ENCODE peak calls at places on chromosomes 16 and 17, in six cellular contexts. One of them, this sample, is unnamed.

GRCh38 chr17:80260791-80261158 is at the start of gene RNF213:
- DNase-seq in Peyer's patch: peak
- DNase-seq in left lung: peak
- DNase-seq in foreskin fibroblast: peak
- DNase-seq in sigmoid colon: no peak
- DNase-seq in mammary epithelial cell: no peak
- DNase-seq in this sample: peak

GRCh38 chr17:61680921-61681320 is 89.9 kb upstream of the NACA2 start:
- DNase-seq in Peyer's patch: no peak
- DNase-seq in left lung: no peak
- DNase-seq in foreskin fibroblast: no peak
- DNase-seq in sigmoid colon: no peak
- DNase-seq in mammary epithelial cell: no peak
- DNase-seq in this sample: no peak

GRCh38 chr16:29810699-29811169 is 1.3 kb upstream of the PRRT2 start:
- DNase-seq in Peyer's patch: no peak
- DNase-seq in left lung: no peak
- DNase-seq in foreskin fibroblast: no peak
- DNase-seq in sigmoid colon: no peak
- DNase-seq in mammary epithelial cell: no peak
- DNase-seq in this sample: no peak

GRCh38 chr16:49486350-49486749 is 112.7 kb downstream of the C16orf78 start:
- DNase-seq in Peyer's patch: no peak
- DNase-seq in left lung: peak
- DNase-seq in foreskin fibroblast: no peak
- DNase-seq in sigmoid colon: peak
- DNase-seq in mammary epithelial cell: no peak
- DNase-seq in this sample: no peak

GRCh38 chr17:65039349-65039988 is 17.1 kb downstream of the GNA13 start:
- DNase-seq in Peyer's patch: no peak
- DNase-seq in left lung: no peak
- DNase-seq in foreskin fibroblast: no peak
- DNase-seq in sigmoid colon: no peak
- DNase-seq in mammary epithelial cell: peak
- DNase-seq in this sample: peak

GRCh38 chr17:13256545-13256944 is 238.7 kb upstream of the ELAC2 start:
- DNase-seq in Peyer's patch: no peak
- DNase-seq in left lung: no peak
- DNase-seq in foreskin fibroblast: no peak
- DNase-seq in sigmoid colon: no peak
- DNase-seq in mammary epithelial cell: no peak
- DNase-seq in this sample: no peak

GRCh38 chr17:31386542-31387075 is 4.9 kb upstream of the RAB11FIP4 start:
- DNase-seq in Peyer's patch: no peak
- DNase-seq in left lung: no peak
- DNase-seq in foreskin fibroblast: peak
- DNase-seq in sigmoid colon: no peak
- DNase-seq in mammary epithelial cell: no peak
- DNase-seq in this sample: no peak

GRCh38 chr17:45127583-45128300 is 4.6 kb downstream of the PLCD3 start:
- DNase-seq in Peyer's patch: peak
- DNase-seq in left lung: no peak
- DNase-seq in foreskin fibroblast: peak
- DNase-seq in sigmoid colon: peak
- DNase-seq in mammary epithelial cell: peak
- DNase-seq in this sample: no peak

GRCh38 chr17:39737331-39737760 is 392 bp upstream of the GRB7 start:
- DNase-seq in Peyer's patch: no peak
- DNase-seq in left lung: no peak
- DNase-seq in foreskin fibroblast: no peak
- DNase-seq in sigmoid colon: no peak
- DNase-seq in mammary epithelial cell: no peak
- DNase-seq in this sample: no peak

GRCh38 chr17:78658281-78658785 is 81.1 kb upstream of the DNAH17 start:
- DNase-seq in Peyer's patch: peak
- DNase-seq in left lung: no peak
- DNase-seq in foreskin fibroblast: peak
- DNase-seq in sigmoid colon: peak
- DNase-seq in mammary epithelial cell: no peak
- DNase-seq in this sample: no peak

GRCh38 chr17:50950002-50950877 is 84.1 kb upstream of the TOB1 start:
- DNase-seq in Peyer's patch: peak
- DNase-seq in left lung: peak
- DNase-seq in foreskin fibroblast: peak
- DNase-seq in sigmoid colon: peak
- DNase-seq in mammary epithelial cell: peak
- DNase-seq in this sample: peak

GRCh38 chr16:69917739-69918138 is 33.4 kb upstream of the CLEC18A start:
- DNase-seq in Peyer's patch: no peak
- DNase-seq in left lung: peak
- DNase-seq in foreskin fibroblast: peak
- DNase-seq in sigmoid colon: peak
- DNase-seq in mammary epithelial cell: peak
- DNase-seq in this sample: no peak

GRCh38 chr16:73010150-73010676 is 37.7 kb downstream of the ZFHX3 start:
- DNase-seq in Peyer's patch: no peak
- DNase-seq in left lung: peak
- DNase-seq in foreskin fibroblast: no peak
- DNase-seq in sigmoid colon: peak
- DNase-seq in mammary epithelial cell: no peak
- DNase-seq in this sample: no peak

GRCh38 chr17:81414751-81415516 is 19.7 kb downstream of the BAHCC1 start:
- DNase-seq in Peyer's patch: no peak
- DNase-seq in left lung: no peak
- DNase-seq in foreskin fibroblast: no peak
- DNase-seq in sigmoid colon: no peak
- DNase-seq in mammary epithelial cell: no peak
- DNase-seq in this sample: no peak

GRCh38 chr17:8820311-8821010 is 21.3 kb upstream of the MFSD6L start:
- DNase-seq in Peyer's patch: no peak
- DNase-seq in left lung: no peak
- DNase-seq in foreskin fibroblast: no peak
- DNase-seq in sigmoid colon: no peak
- DNase-seq in mammary epithelial cell: no peak
- DNase-seq in this sample: no peak

GRCh38 chr17:66441012-66441703 is 138.7 kb downstream of the PRKCA start:
- DNase-seq in Peyer's patch: no peak
- DNase-seq in left lung: no peak
- DNase-seq in foreskin fibroblast: no peak
- DNase-seq in sigmoid colon: no peak
- DNase-seq in mammary epithelial cell: peak
- DNase-seq in this sample: no peak

GRCh38 chr17:45336390-45337182 is 19.8 kb upstream of the MAP3K14 start:
- DNase-seq in Peyer's patch: no peak
- DNase-seq in left lung: no peak
- DNase-seq in foreskin fibroblast: no peak
- DNase-seq in sigmoid colon: peak
- DNase-seq in mammary epithelial cell: no peak
- DNase-seq in this sample: no peak

GRCh38 chr16:66949472-66949871 is 11.6 kb upstream of the CES3 start:
- DNase-seq in Peyer's patch: no peak
- DNase-seq in left lung: no peak
- DNase-seq in foreskin fibroblast: no peak
- DNase-seq in sigmoid colon: no peak
- DNase-seq in mammary epithelial cell: no peak
- DNase-seq in this sample: no peak

GRCh38 chr16:81313731-81314602 is 795 bp upstream of the GAN start:
- DNase-seq in Peyer's patch: no peak
- DNase-seq in left lung: no peak
- DNase-seq in foreskin fibroblast: peak
- DNase-seq in sigmoid colon: no peak
- DNase-seq in mammary epithelial cell: no peak
- DNase-seq in this sample: no peak

GRCh38 chr17:46964315-46965265 is 14.5 kb downstream of the RPRML start:
- DNase-seq in Peyer's patch: no peak
- DNase-seq in left lung: no peak
- DNase-seq in foreskin fibroblast: peak
- DNase-seq in sigmoid colon: peak
- DNase-seq in mammary epithelial cell: no peak
- DNase-seq in this sample: no peak

GRCh38 chr17:34370997-34371395 is 8.0 kb upstream of the CCL1 start:
- DNase-seq in Peyer's patch: no peak
- DNase-seq in left lung: no peak
- DNase-seq in foreskin fibroblast: peak
- DNase-seq in sigmoid colon: no peak
- DNase-seq in mammary epithelial cell: peak
- DNase-seq in this sample: no peak

GRCh38 chr17:41695954-41696720 is 7.5 kb downstream of the EIF1 start:
- DNase-seq in Peyer's patch: no peak
- DNase-seq in left lung: peak
- DNase-seq in foreskin fibroblast: peak
- DNase-seq in sigmoid colon: peak
- DNase-seq in mammary epithelial cell: peak
- DNase-seq in this sample: peak

GRCh38 chr16:68105611-68106010 is 20.4 kb downstream of the NFATC3 start:
- DNase-seq in Peyer's patch: no peak
- DNase-seq in left lung: no peak
- DNase-seq in foreskin fibroblast: no peak
- DNase-seq in sigmoid colon: no peak
- DNase-seq in mammary epithelial cell: no peak
- DNase-seq in this sample: no peak

GRCh38 chr17:48541574-48542113 is 3.3 kb downstream of the HOXB2 start:
- DNase-seq in Peyer's patch: no peak
- DNase-seq in left lung: no peak
- DNase-seq in foreskin fibroblast: peak
- DNase-seq in sigmoid colon: peak
- DNase-seq in mammary epithelial cell: peak
- DNase-seq in this sample: no peak

GRCh38 chr17:48457080-48457836 is 27.2 kb upstream of the SKAP1 start:
- DNase-seq in Peyer's patch: peak
- DNase-seq in left lung: peak
- DNase-seq in foreskin fibroblast: peak
- DNase-seq in sigmoid colon: peak
- DNase-seq in mammary epithelial cell: peak
- DNase-seq in this sample: peak

GRCh38 chr16:24915019-24915418 is 69.3 kb downstream of the SLC5A11 start:
- DNase-seq in Peyer's patch: no peak
- DNase-seq in left lung: no peak
- DNase-seq in foreskin fibroblast: no peak
- DNase-seq in sigmoid colon: no peak
- DNase-seq in mammary epithelial cell: no peak
- DNase-seq in this sample: no peak

GRCh38 chr16:24915576-24915975 is 69.8 kb downstream of the SLC5A11 start:
- DNase-seq in Peyer's patch: no peak
- DNase-seq in left lung: no peak
- DNase-seq in foreskin fibroblast: no peak
- DNase-seq in sigmoid colon: no peak
- DNase-seq in mammary epithelial cell: no peak
- DNase-seq in this sample: no peak

GRCh38 chr16:24918641-24919040 is 72.9 kb downstream of the SLC5A11 start:
- DNase-seq in Peyer's patch: no peak
- DNase-seq in left lung: no peak
- DNase-seq in foreskin fibroblast: no peak
- DNase-seq in sigmoid colon: no peak
- DNase-seq in mammary epithelial cell: no peak
- DNase-seq in this sample: no peak

GRCh38 chr16:24917891-24918290 is 72.1 kb downstream of the SLC5A11 start:
- DNase-seq in Peyer's patch: no peak
- DNase-seq in left lung: no peak
- DNase-seq in foreskin fibroblast: no peak
- DNase-seq in sigmoid colon: no peak
- DNase-seq in mammary epithelial cell: no peak
- DNase-seq in this sample: no peak

GRCh38 chr16:24917236-24917635 is 71.5 kb downstream of the SLC5A11 start:
- DNase-seq in Peyer's patch: no peak
- DNase-seq in left lung: no peak
- DNase-seq in foreskin fibroblast: no peak
- DNase-seq in sigmoid colon: no peak
- DNase-seq in mammary epithelial cell: no peak
- DNase-seq in this sample: no peak
- H3K4me3 ChIP-seq in Peyer's patch: no peak
- H3K4me3 ChIP-seq in left lung: no peak
- H3K4me3 ChIP-seq in foreskin fibroblast: no peak
- H3K4me3 ChIP-seq in sigmoid colon: no peak
- H3K4me3 ChIP-seq in mammary epithelial cell: no peak
- H3K4me3 ChIP-seq in this sample: no peak

GRCh38 chr17:58328195-58329034 is at the start of gene TSPOAP1:
- DNase-seq in Peyer's patch: peak
- DNase-seq in left lung: peak
- DNase-seq in foreskin fibroblast: no peak
- DNase-seq in sigmoid colon: no peak
- DNase-seq in mammary epithelial cell: no peak
- DNase-seq in this sample: peak
- H3K4me3 ChIP-seq in Peyer's patch: peak
- H3K4me3 ChIP-seq in left lung: no peak
- H3K4me3 ChIP-seq in foreskin fibroblast: no peak
- H3K4me3 ChIP-seq in sigmoid colon: no peak
- H3K4me3 ChIP-seq in mammary epithelial cell: no peak
- H3K4me3 ChIP-seq in this sample: peak

GRCh38 chr17:60602871-60603270 is 2.9 kb downstream of the PPM1D start:
- DNase-seq in Peyer's patch: no peak
- DNase-seq in left lung: no peak
- DNase-seq in foreskin fibroblast: no peak
- DNase-seq in sigmoid colon: no peak
- DNase-seq in mammary epithelial cell: no peak
- DNase-seq in this sample: no peak

GRCh38 chr17:60602385-60602742 is 2.4 kb downstream of the PPM1D start:
- DNase-seq in Peyer's patch: no peak
- DNase-seq in left lung: no peak
- DNase-seq in foreskin fibroblast: peak
- DNase-seq in sigmoid colon: no peak
- DNase-seq in mammary epithelial cell: no peak
- DNase-seq in this sample: no peak

GRCh38 chr17:60601443-60602384 is 1.7 kb downstream of the PPM1D start:
- DNase-seq in Peyer's patch: no peak
- DNase-seq in left lung: no peak
- DNase-seq in foreskin fibroblast: peak
- DNase-seq in sigmoid colon: peak
- DNase-seq in mammary epithelial cell: peak
- DNase-seq in this sample: no peak

GRCh38 chr17:60606036-60606435 is 6.0 kb downstream of the PPM1D start:
- DNase-seq in Peyer's patch: no peak
- DNase-seq in left lung: no peak
- DNase-seq in foreskin fibroblast: no peak
- DNase-seq in sigmoid colon: no peak
- DNase-seq in mammary epithelial cell: no peak
- DNase-seq in this sample: no peak

GRCh38 chr17:60604686-60605334 is 4.8 kb downstream of the PPM1D start:
- DNase-seq in Peyer's patch: no peak
- DNase-seq in left lung: no peak
- DNase-seq in foreskin fibroblast: peak
- DNase-seq in sigmoid colon: no peak
- DNase-seq in mammary epithelial cell: peak
- DNase-seq in this sample: no peak
- H3K4me3 ChIP-seq in Peyer's patch: no peak
- H3K4me3 ChIP-seq in left lung: no peak
- H3K4me3 ChIP-seq in foreskin fibroblast: no peak
- H3K4me3 ChIP-seq in sigmoid colon: no peak
- H3K4me3 ChIP-seq in mammary epithelial cell: no peak
- H3K4me3 ChIP-seq in this sample: no peak

GRCh38 chr16:4935231-4935855 is 1.6 kb downstream of the PPL start:
- DNase-seq in Peyer's patch: no peak
- DNase-seq in left lung: peak
- DNase-seq in foreskin fibroblast: peak
- DNase-seq in sigmoid colon: peak
- DNase-seq in mammary epithelial cell: peak
- DNase-seq in this sample: no peak
- H3K4me3 ChIP-seq in Peyer's patch: peak
- H3K4me3 ChIP-seq in left lung: peak
- H3K4me3 ChIP-seq in foreskin fibroblast: no peak
- H3K4me3 ChIP-seq in sigmoid colon: peak
- H3K4me3 ChIP-seq in mammary epithelial cell: peak
- H3K4me3 ChIP-seq in this sample: no peak

GRCh38 chr17:74892013-74892841 is 1.2 kb downstream of the FADS6 start:
- DNase-seq in Peyer's patch: no peak
- DNase-seq in left lung: peak
- DNase-seq in foreskin fibroblast: peak
- DNase-seq in sigmoid colon: no peak
- DNase-seq in mammary epithelial cell: no peak
- DNase-seq in this sample: no peak
- H3K4me3 ChIP-seq in Peyer's patch: peak
- H3K4me3 ChIP-seq in left lung: no peak
- H3K4me3 ChIP-seq in foreskin fibroblast: no peak
- H3K4me3 ChIP-seq in sigmoid colon: no peak
- H3K4me3 ChIP-seq in mammary epithelial cell: no peak
- H3K4me3 ChIP-seq in this sample: no peak

This sample was measured in CD8-positive, alpha-beta memory T cell.